ENCODE peak calls at places on chromosome 19, in six cellular contexts. B is cardiac muscle cell, Q is prostate gland, H is heart left ventricle, A is mammary epithelial cell, O is IMR-90. T is an unnamed sample.

GRCh38 chr19:11260996-11261395 is 1.3 kb downstream of the DOCK6 start:
- DNase-seq in A (no peak), H (no peak), Q (no peak), B (no peak), O (no peak), T (no peak)

GRCh38 chr19:22503524-22503923 is 81.4 kb upstream of the ZNF98 start:
- DNase-seq in B (no peak), Q (no peak), A (no peak), H (no peak), O (no peak), T (no peak)

GRCh38 chr19:4093643-4094175 is 27.0 kb upstream of the ZBTB7A start:
- DNase-seq in Q (no peak), B (no peak), H (no peak), O (no peak), A (no peak), T (no peak)

GRCh38 chr19:16064209-16064889 is 11.9 kb upstream of the TPM4 start:
- DNase-seq in Q (no peak), O (no peak), A (no peak), B (no peak), H (no peak), T (peak; percentile 25)

GRCh38 chr19:5386841-5387240 is 46.2 kb upstream of the PTPRS start:
- DNase-seq in H (no peak), A (no peak), B (no peak), O (no peak), Q (no peak), T (no peak)

GRCh38 chr19:18328340-18329034 is 5.6 kb upstream of the LSM4 start:
- DNase-seq in O (peak; percentile 97), H (peak; percentile 94), A (peak; percentile 97), B (peak; percentile 99), Q (peak; percentile 95), T (peak; percentile 89)

GRCh38 chr19:31118292-31118925 is 230.8 kb downstream of the TSHZ3 start:
- DNase-seq in O (no peak), Q (no peak), B (no peak), H (peak; percentile 18), A (no peak), T (peak; percentile 47)

GRCh38 chr19:34589730-34590129 is 87.2 kb downstream of the SCGB2B2 start:
- DNase-seq in O (no peak), H (no peak), A (no peak), Q (no peak), B (no peak), T (no peak)

GRCh38 chr19:16018106-16018755 is 58.1 kb upstream of the TPM4 start:
- DNase-seq in A (no peak), Q (no peak), O (no peak), H (no peak), B (no peak), T (no peak)

GRCh38 chr19:40365613-40366401 is 17.3 kb downstream of the PLD3 start:
- DNase-seq in Q (peak; percentile 64), H (peak; percentile 52), A (no peak), O (peak; percentile 71), B (peak; percentile 82), T (peak; percentile 83)

GRCh38 chr19:31667106-31667505 is 317.9 kb upstream of the TSHZ3 start:
- DNase-seq in B (no peak), O (no peak), A (no peak), Q (no peak), H (no peak), T (no peak)

GRCh38 chr19:45526143-45526542 is 18.9 kb downstream of the VASP start:
- DNase-seq in Q (peak; percentile 42), H (peak; percentile 72), O (peak; percentile 55), B (peak; percentile 70), A (peak; percentile 55), T (peak; percentile 73)

GRCh38 chr19:46514589-46515289 is 19.1 kb upstream of the PNMA8B start:
- DNase-seq in O (no peak), Q (no peak), B (no peak), A (no peak), H (no peak), T (no peak)

GRCh38 chr19:47228168-47228936 is 2.6 kb downstream of the BBC3 start:
- DNase-seq in H (peak; percentile 60), Q (no peak), B (no peak), A (peak; percentile 26), O (peak; percentile 17), T (peak; percentile 73)

GRCh38 chr19:8305798-8306197 is 2.4 kb downstream of the CD320 start:
- DNase-seq in H (peak; percentile 2), Q (no peak), B (no peak), O (no peak), A (no peak), T (peak; percentile 14)

GRCh38 chr19:10636304-10636972 is 11.1 kb downstream of the SLC44A2 start:
- DNase-seq in B (no peak), O (no peak), Q (no peak), A (no peak), H (no peak), T (no peak)

DNA sequence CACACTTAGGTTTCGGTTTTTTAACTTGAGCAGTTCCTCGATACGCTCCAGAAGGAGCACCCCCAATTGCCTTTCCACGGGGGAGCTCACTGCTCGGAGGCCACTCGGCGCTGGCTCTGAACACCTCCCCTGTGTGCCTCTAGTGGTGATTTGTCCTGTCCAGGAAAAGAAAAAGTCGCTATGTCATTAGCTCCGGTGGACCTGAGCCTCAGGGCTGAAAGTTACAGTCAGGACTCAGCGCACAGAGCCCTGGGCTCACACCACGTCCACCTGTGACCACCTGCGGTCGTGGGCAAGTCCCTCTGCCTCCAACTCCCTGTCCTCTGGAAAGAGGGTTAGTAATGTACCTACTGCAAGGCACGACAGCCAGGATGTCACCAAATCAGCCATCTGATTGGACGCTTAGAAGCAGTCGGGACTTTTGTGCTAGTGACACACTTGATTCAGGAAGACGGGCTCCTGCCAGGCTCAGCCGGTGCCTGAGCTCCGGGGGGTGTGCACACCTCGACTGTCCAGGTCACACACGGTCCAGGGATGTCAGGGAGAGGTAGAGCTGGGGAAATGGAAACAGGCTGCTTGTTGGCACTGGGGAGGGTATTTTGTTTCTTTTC is 3.9 kb upstream of the TMPRSS9 start:
- DNase-seq in B (no peak), H (no peak), Q (no peak), O (no peak), A (no peak), T (no peak)
- TF ChIP-seq CTCF in B (no peak), H (no peak), Q (no peak), O (no peak), A (no peak), T (no peak)

GRCh38 chr19:38709671-38710415 is 34.4 kb downstream of the CAPN12 start:
- DNase-seq in O (no peak), B (no peak), A (no peak), H (no peak), Q (no peak), T (no peak)
- H3K27ac ChIP-seq in O (peak overlapping the region; percentile 8), B (peak overlapping the region; percentile 73), A (no peak overlapping the region), H (peak overlapping the region; percentile 98), Q (peak overlapping the region; percentile 77), T (peak overlapping the region; percentile 41)

GRCh38 chr19:19643158-19644053 is at the start of gene GMIP:
- DNase-seq in O (peak; percentile 29), H (peak; percentile 71), B (peak; percentile 50), Q (peak; percentile 66), A (peak; percentile 59), T (peak; percentile 90)
- TF ChIP-seq CTCF in O (peak; percentile 80), H (peak; percentile 91), B (peak; percentile 86), Q (peak; percentile 89), A (peak; percentile 90), T (peak; percentile 88)

GRCh38 chr19:48308695-48309586 is 16.4 kb upstream of the EMP3 start:
- DNase-seq in A (no peak), Q (no peak), H (no peak), B (peak; percentile 39), O (no peak), T (no peak)

GRCh38 chr19:48315712-48316111 is 9.6 kb upstream of the EMP3 start:
- DNase-seq in O (no peak), H (no peak), A (no peak), B (no peak), Q (no peak), T (no peak)

GRCh38 chr19:48311384-48311783 is 14.0 kb upstream of the EMP3 start:
- DNase-seq in A (no peak), B (no peak), H (no peak), O (no peak), Q (no peak), T (no peak)

GRCh38 chr19:48310227-48310626 is 15.1 kb upstream of the EMP3 start:
- DNase-seq in H (peak; percentile 60), A (no peak), O (no peak), Q (no peak), B (peak; percentile 22), T (no peak)
- H3K27ac ChIP-seq in H (peak overlapping the region; percentile 71), A (no peak overlapping the region), O (no peak overlapping the region), Q (no peak overlapping the region), B (no peak overlapping the region), T (no peak overlapping the region)

GRCh38 chr19:33436360-33437345 is 63.1 kb downstream of the CEBPG start:
- DNase-seq in B (no peak), Q (no peak), A (no peak), H (no peak), O (no peak), T (peak; percentile 39)

GRCh38 chr19:33440241-33440640 is 66.7 kb downstream of the CEBPG start:
- DNase-seq in O (no peak), A (no peak), H (no peak), Q (no peak), B (no peak), T (peak; percentile 20)

GRCh38 chr19:33438987-33439781 is 65.7 kb downstream of the CEBPG start:
- DNase-seq in B (no peak), H (no peak), O (no peak), Q (no peak), A (no peak), T (peak; percentile 18)

GRCh38 chr19:33437351-33438015 is 64.0 kb downstream of the CEBPG start:
- DNase-seq in Q (no peak), H (no peak), B (no peak), O (no peak), A (no peak), T (peak; percentile 12)

GRCh38 chr19:33438016-33438671 is 64.6 kb downstream of the CEBPG start:
- DNase-seq in B (peak; percentile 39), H (peak; percentile 29), O (peak; percentile 10), Q (no peak), A (no peak), T (peak; percentile 28)
- TF ChIP-seq CTCF in B (peak; percentile 36), H (peak; percentile 18), O (peak; percentile 14), Q (no peak), A (no peak), T (no peak)

GRCh38 chr19:9622531-9622930 is 1.5 kb upstream of the ZNF561 start:
- DNase-seq in Q (peak; percentile 60), B (no peak), H (no peak), O (no peak), A (peak; percentile 76), T (no peak)
- H3K27ac ChIP-seq in Q (peak overlapping the region; percentile 95), B (peak overlapping the region; percentile 100), H (peak overlapping the region; percentile 93), O (peak overlapping the region; percentile 77), A (peak overlapping the region; percentile 77), T (no peak overlapping the region)

GRCh38 chr19:55614711-55615552 is 9.4 kb downstream of the ZNF784 start:
- DNase-seq in H (no peak), O (no peak), Q (no peak), A (no peak), B (no peak), T (no peak)
- TF ChIP-seq CTCF in H (no peak), O (no peak), Q (no peak), A (no peak), B (no peak), T (no peak)

GRCh38 chr19:58154287-58154678 is 3.7 kb upstream of the ZNF329 start:
- DNase-seq in A (peak; percentile 29), H (peak; percentile 35), O (peak; percentile 24), B (peak; percentile 77), Q (peak; percentile 12), T (peak; percentile 48)
- H3K27ac ChIP-seq in A (peak overlapping the region; percentile 43), H (peak overlapping the region; percentile 92), O (peak overlapping the region; percentile 70), B (peak overlapping the region; percentile 94), Q (peak overlapping the region; percentile 89), T (peak overlapping the region; percentile 90)

GRCh38 chr19:7199613-7200533 is 94.3 kb downstream of the INSR start:
- DNase-seq in Q (no peak), H (no peak), B (no peak), O (peak; percentile 17), A (no peak), T (no peak)
- TF ChIP-seq CTCF in Q (no peak), H (no peak), B (no peak), O (no peak), A (no peak), T (no peak)

T was measured in lower lobe of right lung.